ENCODE peak calls at places on chromosomes 1 and 21, in five cellular contexts. A is breast epithelium, B is dorsolateral prefrontal cortex, S is psoas muscle, K is GM23338. M is an unnamed sample.

GRCh38 chr1:157043685-157044084 is 1.9 kb downstream of the ARHGEF11 start:
- DNase-seq in A (no peak), B (no peak), S (no peak), K (no peak), M (no peak)

GRCh38 chr1:147167361-147167760 is 4.9 kb downstream of the PRKAB2 start:
- DNase-seq in A (no peak), B (no peak), S (no peak), K (no peak), M (no peak)

GRCh38 chr1:170836146-170836545 is 99.2 kb upstream of the MROH9 start:
- DNase-seq in A (no peak), B (no peak), S (no peak), K (no peak), M (no peak)

GRCh38 chr1:29961676-29962059 is 725.3 kb downstream of the PTPRU start:
- DNase-seq in A (no peak), B (no peak), S (no peak), K (no peak), M (no peak)

GRCh38 chr1:240014051-240014450 is 77.6 kb upstream of the FMN2 start:
- DNase-seq in A (no peak), B (no peak), S (no peak), K (no peak), M (no peak)

GRCh38 chr1:112717263-112717662 is 2.1 kb upstream of the PPM1J start:
- DNase-seq in A (no peak), B (no peak), S (no peak), K (no peak), M (no peak)

GRCh38 chr1:19390166-19390850 is 78.2 kb downstream of the SLC66A1 start:
- DNase-seq in A (no peak), B (no peak), S (no peak), K (no peak), M (no peak)

GRCh38 chr1:218852541-218852940 is 321.1 kb upstream of the LYPLAL1 start:
- DNase-seq in A (no peak), B (no peak), S (no peak), K (no peak), M (no peak)

GRCh38 chr1:230085178-230085515 is 18.1 kb downstream of the GALNT2 start:
- DNase-seq in A (no peak), B (no peak), S (no peak), K (no peak), M (no peak)

GRCh38 chr1:3907031-3907534 is 7.0 kb upstream of the C1orf174 start:
- DNase-seq in A (no peak), B (peak), S (peak), K (peak), M (peak)

GRCh38 chr1:198669023-198669698 is 30.3 kb downstream of the PTPRC start:
- DNase-seq in A (no peak), B (no peak), S (no peak), K (no peak), M (no peak)

GRCh38 chr1:156524481-156524869 is 23.9 kb upstream of the MEF2D start:
- DNase-seq in A (no peak), B (no peak), S (no peak), K (no peak), M (no peak)

GRCh38 chr1:153058826-153059784 is 1.8 kb upstream of the SPRR2A start:
- DNase-seq in A (no peak), B (no peak), S (no peak), K (peak), M (no peak)

GRCh38 chr1:10210841-10211804 is 753 bp downstream of the KIF1B start:
- DNase-seq in A (peak), B (peak), S (peak), K (peak), M (peak)

GRCh38 chr1:12621346-12622320 is 3.6 kb upstream of the DHRS3 start:
- DNase-seq in A (peak), B (no peak), S (no peak), K (no peak), M (no peak)

GRCh38 chr1:159989581-159989980 is 35.5 kb upstream of the SLAMF9 start:
- DNase-seq in A (no peak), B (no peak), S (no peak), K (no peak), M (no peak)

GRCh38 chr1:39178541-39179431 is 25.7 kb upstream of the MACF1 start:
- DNase-seq in A (no peak), B (no peak), S (no peak), K (no peak), M (no peak)

GRCh38 chr1:32933742-32934322 is 30.8 kb downstream of the RNF19B start:
- DNase-seq in A (peak), B (no peak), S (no peak), K (peak), M (no peak)

GRCh38 chr21:37032877-37033471 is 26.5 kb downstream of the RIPPLY3 start:
- DNase-seq in A (no peak), B (no peak), S (no peak), K (no peak), M (no peak)

DNA sequence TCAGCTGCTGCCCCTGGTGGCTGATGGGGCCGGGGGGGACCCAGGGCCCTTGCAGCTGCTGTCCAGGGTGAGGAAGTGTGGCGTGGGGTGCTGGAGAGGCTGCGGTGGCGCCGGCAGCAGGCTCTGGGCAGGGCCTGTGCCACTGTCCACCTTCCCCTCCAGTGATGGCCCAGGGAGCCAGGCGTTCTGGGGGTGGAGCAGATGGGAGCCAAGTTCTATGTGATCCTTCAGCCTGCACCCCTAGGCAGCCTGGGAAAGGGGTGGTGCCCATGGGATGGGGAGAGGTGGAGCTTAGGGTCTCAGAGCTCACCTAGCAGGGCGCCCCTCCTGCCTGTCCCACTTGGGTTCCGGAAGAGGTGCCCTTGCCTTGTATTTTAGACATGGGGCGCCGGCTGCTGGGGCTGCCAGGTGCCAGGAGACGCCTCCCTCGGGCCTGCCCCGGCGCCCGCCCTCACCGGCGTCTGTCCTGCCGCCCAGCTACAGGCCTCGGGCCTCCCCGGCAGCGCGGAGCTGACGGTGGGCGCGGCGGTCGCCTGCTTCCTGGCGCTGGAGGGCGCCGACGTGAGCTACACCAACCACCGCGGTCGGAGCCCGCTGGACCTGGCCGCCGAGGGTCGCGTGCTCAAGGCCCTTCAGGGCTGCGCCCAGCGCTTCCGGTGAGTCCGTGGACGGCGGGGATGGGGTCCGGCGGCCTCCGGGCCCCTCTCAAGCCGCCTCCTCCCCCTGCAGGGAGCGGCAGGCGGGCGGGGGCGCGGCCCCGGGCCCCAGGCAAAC is 3.1 kb upstream of the MMP23B start:
- DNase-seq in A (no peak), B (no peak), S (peak), K (peak), M (peak)
- H3K4me3 ChIP-seq in A (peak), B (no peak), S (no peak), K (peak), M (peak)

DNA sequence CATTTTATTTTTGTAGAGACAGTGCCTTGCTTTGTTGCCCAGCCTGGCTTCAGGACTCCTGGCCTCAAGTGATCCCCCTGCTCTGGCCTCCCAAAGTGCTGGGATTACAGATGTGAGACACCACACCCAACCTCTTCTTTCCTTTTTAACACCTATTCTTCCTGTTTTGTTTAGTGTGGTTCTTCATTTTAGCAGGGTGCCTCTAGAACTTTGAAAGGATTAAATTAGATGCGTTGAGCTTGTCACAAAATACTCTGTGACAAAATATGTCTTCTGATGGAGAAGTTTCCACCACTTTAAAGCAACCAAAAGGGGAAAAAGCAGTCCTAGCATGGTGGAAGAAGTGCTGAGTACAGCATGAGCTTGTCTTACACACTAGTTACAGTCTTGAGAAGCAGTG is 42.0 kb downstream of the CDC14A start:
- DNase-seq in A (no peak), B (no peak), S (no peak), K (no peak), M (no peak)
- H3K27ac ChIP-seq in A (no peak), B (no peak), S (no peak), K (no peak), M (no peak)

GRCh38 chr21:31557956-31558838 is 101.3 kb upstream of the SOD1 start:
- DNase-seq in A (no peak), B (peak), S (no peak), K (peak), M (no peak)

GRCh38 chr21:31558839-31559367 is 100.6 kb upstream of the SOD1 start:
- DNase-seq in A (peak), B (peak), S (peak), K (peak), M (peak)

GRCh38 chr21:31555741-31556191 is 103.7 kb upstream of the SOD1 start:
- DNase-seq in A (no peak), B (no peak), S (no peak), K (peak), M (no peak)

GRCh38 chr21:31556662-31557061 is 102.8 kb upstream of the SOD1 start:
- DNase-seq in A (no peak), B (no peak), S (no peak), K (no peak), M (no peak)

GRCh38 chr21:31557421-31557955 is 102.0 kb upstream of the SOD1 start:
- DNase-seq in A (no peak), B (peak), S (no peak), K (peak), M (no peak)
- H3K4me3 ChIP-seq in A (peak), B (peak), S (peak), K (peak), M (peak)

GRCh38 chr1:180521474-180522203 is 19.3 kb upstream of the ACBD6 start:
- DNase-seq in A (peak), B (no peak), S (no peak), K (peak), M (no peak)
- H3K27ac ChIP-seq in A (peak), B (no peak), S (no peak), K (no peak), M (peak)

DNA sequence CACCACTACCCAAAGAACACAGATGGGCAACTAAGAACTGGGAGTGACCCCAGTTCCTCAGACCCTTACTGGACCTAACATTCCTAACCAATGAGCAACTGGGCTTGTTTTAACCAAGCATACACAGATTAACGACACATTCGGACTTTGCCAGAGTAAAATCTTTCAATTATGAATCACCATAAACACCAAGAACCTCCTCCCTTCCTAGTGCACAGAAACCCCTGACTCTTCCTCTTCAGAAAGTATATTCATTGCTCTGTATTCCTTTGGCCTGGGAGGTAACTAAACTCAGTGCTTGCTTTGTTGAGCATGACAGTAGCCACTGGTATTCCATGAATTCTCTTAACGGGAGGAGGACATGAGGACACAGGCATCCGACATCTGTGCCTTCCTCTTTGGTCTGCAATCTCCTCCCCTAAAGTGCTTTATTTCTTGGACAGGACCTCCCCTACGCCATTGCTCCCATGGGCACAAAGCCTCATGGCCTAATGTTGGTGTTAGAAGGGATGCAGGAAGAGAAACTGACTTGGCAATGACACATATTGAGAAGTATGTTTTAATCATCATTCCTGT is 42.7 kb downstream of the SEC16B start:
- DNase-seq in A (no peak), B (no peak), S (no peak), K (no peak), M (no peak)
- H3K4me3 ChIP-seq in A (no peak), B (no peak), S (no peak), K (no peak), M (no peak)

M was measured in left lung.